ENCODE peak calls at places on chromosome 9, in seven cellular contexts. One of them, this sample, is unnamed.
A peak's percentile ranks its signal among the peaks of the same experiment; 100 is the strongest.

GRCh38 chr9:25415723-25416122 is 262.5 kb downstream of the TUSC1 start:
- DNase-seq in H9: no peak
- DNase-seq in IMR-90: no peak
- DNase-seq in mesendoderm: no peak
- DNase-seq in neuronal stem cell: no peak
- DNase-seq in H1: no peak
- DNase-seq in mesenchymal stem cell: no peak
- DNase-seq in this sample: no peak

GRCh38 chr9:16809912-16810610 is 60.4 kb downstream of the BNC2 start:
- DNase-seq in H9: peak; percentile 99
- DNase-seq in IMR-90: no peak
- DNase-seq in mesendoderm: peak; percentile 98
- DNase-seq in neuronal stem cell: no peak
- DNase-seq in H1: peak; percentile 96
- DNase-seq in mesenchymal stem cell: no peak
- DNase-seq in this sample: peak; percentile 76

GRCh38 chr9:111832428-111832827 is 37.7 kb upstream of the SHOC1 start:
- DNase-seq in H9: no peak
- DNase-seq in IMR-90: no peak
- DNase-seq in mesendoderm: no peak
- DNase-seq in neuronal stem cell: no peak
- DNase-seq in H1: no peak
- DNase-seq in mesenchymal stem cell: no peak
- DNase-seq in this sample: no peak

GRCh38 chr9:88006511-88007290 is 32.4 kb upstream of the CDK20 start:
- DNase-seq in H9: peak; percentile 56
- DNase-seq in IMR-90: no peak
- DNase-seq in mesendoderm: no peak
- DNase-seq in neuronal stem cell: no peak
- DNase-seq in H1: no peak
- DNase-seq in mesenchymal stem cell: no peak
- DNase-seq in this sample: peak; percentile 49

GRCh38 chr9:35962126-35962906 is 4.4 kb upstream of the OR2S2 start:
- DNase-seq in H9: peak; percentile 90
- DNase-seq in IMR-90: peak; percentile 85
- DNase-seq in mesendoderm: no peak
- DNase-seq in neuronal stem cell: no peak
- DNase-seq in H1: no peak
- DNase-seq in mesenchymal stem cell: peak; percentile 36
- DNase-seq in this sample: peak; percentile 77

GRCh38 chr9:70564464-70565190 is 150.2 kb upstream of the KLF9 start:
- DNase-seq in H9: no peak
- DNase-seq in IMR-90: no peak
- DNase-seq in mesendoderm: no peak
- DNase-seq in neuronal stem cell: no peak
- DNase-seq in H1: no peak
- DNase-seq in mesenchymal stem cell: no peak
- DNase-seq in this sample: no peak

GRCh38 chr9:120900821-120901220 is 23.8 kb upstream of the PHF19 start:
- DNase-seq in H9: no peak
- DNase-seq in IMR-90: no peak
- DNase-seq in mesendoderm: no peak
- DNase-seq in neuronal stem cell: no peak
- DNase-seq in H1: no peak
- DNase-seq in mesenchymal stem cell: no peak
- DNase-seq in this sample: no peak

GRCh38 chr9:110452227-110452801 is 114.7 kb upstream of the TXNDC8 start:
- DNase-seq in H9: no peak
- DNase-seq in IMR-90: peak; percentile 15
- DNase-seq in mesendoderm: no peak
- DNase-seq in neuronal stem cell: no peak
- DNase-seq in H1: no peak
- DNase-seq in mesenchymal stem cell: peak; percentile 19
- DNase-seq in this sample: peak; percentile 55

GRCh38 chr9:68975644-68976043 is 38.3 kb downstream of the PRKACG start:
- DNase-seq in H9: no peak
- DNase-seq in IMR-90: no peak
- DNase-seq in mesendoderm: no peak
- DNase-seq in neuronal stem cell: no peak
- DNase-seq in H1: no peak
- DNase-seq in mesenchymal stem cell: no peak
- DNase-seq in this sample: no peak

GRCh38 chr9:35859310-35859994 is 10.7 kb downstream of the OR13J1 start:
- DNase-seq in H9: no peak
- DNase-seq in IMR-90: peak; percentile 35
- DNase-seq in mesendoderm: no peak
- DNase-seq in neuronal stem cell: no peak
- DNase-seq in H1: no peak
- DNase-seq in mesenchymal stem cell: no peak
- DNase-seq in this sample: no peak

GRCh38 chr9:83981126-83981871 is 694 bp downstream of the RMI1 start:
- DNase-seq in H9: no peak
- DNase-seq in IMR-90: peak; percentile 35
- DNase-seq in mesendoderm: peak; percentile 57
- DNase-seq in neuronal stem cell: no peak
- DNase-seq in H1: no peak
- DNase-seq in mesenchymal stem cell: peak; percentile 63
- DNase-seq in this sample: peak; percentile 86

GRCh38 chr9:137317979-137318511 is 16.0 kb upstream of the NRARP start:
- DNase-seq in H9: no peak
- DNase-seq in IMR-90: no peak
- DNase-seq in mesendoderm: no peak
- DNase-seq in neuronal stem cell: no peak
- DNase-seq in H1: no peak
- DNase-seq in mesenchymal stem cell: no peak
- DNase-seq in this sample: no peak

GRCh38 chr9:130368631-130369103 is 76.1 kb upstream of the ASS1 start:
- DNase-seq in H9: no peak
- DNase-seq in IMR-90: no peak
- DNase-seq in mesendoderm: peak; percentile 83
- DNase-seq in neuronal stem cell: no peak
- DNase-seq in H1: no peak
- DNase-seq in mesenchymal stem cell: peak; percentile 18
- DNase-seq in this sample: peak; percentile 67

GRCh38 chr9:70868661-70869652 is 252.5 kb downstream of the TRPM3 start:
- DNase-seq in H9: no peak
- DNase-seq in IMR-90: no peak
- DNase-seq in mesendoderm: no peak
- DNase-seq in neuronal stem cell: no peak
- DNase-seq in H1: no peak
- DNase-seq in mesenchymal stem cell: no peak
- DNase-seq in this sample: no peak

DNA sequence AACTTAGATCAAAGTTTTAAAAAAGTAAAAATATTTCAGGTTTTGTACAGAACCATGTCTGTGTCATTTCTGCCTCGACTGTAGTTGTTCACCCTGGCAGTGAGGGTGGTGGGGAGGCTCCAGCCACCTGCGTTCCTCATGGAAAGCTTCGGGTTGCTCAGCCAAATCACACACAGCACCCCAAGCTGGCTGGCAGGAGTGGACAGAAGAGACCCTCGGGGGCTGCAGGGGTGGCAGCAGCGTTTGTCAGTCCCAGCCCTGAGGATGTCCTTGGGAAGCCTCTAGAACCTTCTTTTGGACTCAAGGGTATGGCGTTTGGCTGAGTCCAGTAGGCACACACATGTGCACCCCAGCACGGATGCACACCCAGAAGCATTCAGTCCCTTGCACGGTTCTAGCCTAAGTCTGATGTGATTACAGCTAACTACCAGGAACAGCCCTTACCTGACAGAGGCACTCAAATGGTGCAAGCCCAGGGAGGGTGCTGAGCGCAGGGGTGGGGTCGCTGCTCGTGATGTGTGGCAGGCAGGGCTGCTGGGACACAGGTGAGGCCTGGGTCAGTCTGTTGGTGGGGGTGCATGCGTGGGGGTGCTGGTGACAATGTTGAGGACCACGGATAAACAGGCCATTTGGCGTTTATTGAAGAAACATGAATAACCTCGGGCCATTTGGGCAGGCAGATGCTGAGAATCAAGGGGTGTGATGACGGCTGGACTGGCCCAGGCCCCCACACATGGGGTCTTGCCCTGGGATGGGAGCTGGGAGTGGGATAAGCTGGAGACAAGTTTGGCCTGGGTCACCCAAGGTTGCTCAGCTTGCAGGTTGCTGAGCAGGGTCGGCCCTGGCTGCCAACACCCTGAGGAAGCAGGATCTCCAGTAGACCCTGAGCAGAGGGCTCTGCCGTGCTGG is 103.4 kb downstream of the PHF2 start:
- DNase-seq in H9: peak; percentile 15
- DNase-seq in IMR-90: no peak
- DNase-seq in mesendoderm: no peak
- DNase-seq in neuronal stem cell: no peak
- DNase-seq in H1: no peak
- DNase-seq in mesenchymal stem cell: no peak
- DNase-seq in this sample: no peak
- H2BK120ac ChIP-seq in H9: no peak overlapping the region
- H2BK120ac ChIP-seq in IMR-90: no peak overlapping the region
- H2BK120ac ChIP-seq in mesendoderm: no peak overlapping the region
- H2BK120ac ChIP-seq in neuronal stem cell: no peak overlapping the region
- H2BK120ac ChIP-seq in H1: no peak overlapping the region
- H2BK120ac ChIP-seq in mesenchymal stem cell: no peak overlapping the region
- H2BK120ac ChIP-seq in this sample: no peak overlapping the region

GRCh38 chr9:122394265-122395242 is 23.7 kb downstream of the PTGS1 start:
- DNase-seq in H9: no peak
- DNase-seq in IMR-90: peak; percentile 95
- DNase-seq in mesendoderm: no peak
- DNase-seq in neuronal stem cell: no peak
- DNase-seq in H1: no peak
- DNase-seq in mesenchymal stem cell: peak; percentile 58
- DNase-seq in this sample: no peak

GRCh38 chr9:122393284-122393983 is 22.6 kb downstream of the PTGS1 start:
- DNase-seq in H9: no peak
- DNase-seq in IMR-90: no peak
- DNase-seq in mesendoderm: no peak
- DNase-seq in neuronal stem cell: no peak
- DNase-seq in H1: no peak
- DNase-seq in mesenchymal stem cell: no peak
- DNase-seq in this sample: no peak

GRCh38 chr9:122396622-122397148 is 25.9 kb downstream of the PTGS1 start:
- DNase-seq in H9: no peak
- DNase-seq in IMR-90: peak; percentile 29
- DNase-seq in mesendoderm: no peak
- DNase-seq in neuronal stem cell: no peak
- DNase-seq in H1: no peak
- DNase-seq in mesenchymal stem cell: no peak
- DNase-seq in this sample: no peak

GRCh38 chr9:122398371-122398924 is 27.6 kb downstream of the PTGS1 start:
- DNase-seq in H9: no peak
- DNase-seq in IMR-90: no peak
- DNase-seq in mesendoderm: no peak
- DNase-seq in neuronal stem cell: no peak
- DNase-seq in H1: no peak
- DNase-seq in mesenchymal stem cell: no peak
- DNase-seq in this sample: no peak

DNA sequence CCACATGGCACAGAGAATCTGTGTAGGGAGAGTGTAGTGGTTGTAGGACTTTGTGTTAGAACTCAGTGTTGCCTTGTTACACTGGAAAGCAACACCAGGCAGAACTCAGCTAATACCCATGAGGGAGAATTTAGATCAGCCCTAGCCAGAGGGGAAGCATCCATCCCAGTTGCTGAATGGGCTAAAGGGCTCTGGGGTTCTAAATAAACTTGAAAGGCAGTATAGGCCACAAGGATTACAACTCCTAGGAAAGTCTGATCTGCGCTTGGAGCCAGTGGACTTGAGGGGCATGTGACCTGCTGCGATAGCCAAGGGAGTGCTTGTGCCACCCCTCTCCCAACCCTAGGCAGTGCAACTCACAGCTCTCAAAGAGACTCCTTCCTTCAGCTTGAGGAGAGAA is 26.9 kb downstream of the PTGS1 start:
- DNase-seq in H9: no peak
- DNase-seq in IMR-90: no peak
- DNase-seq in mesendoderm: no peak
- DNase-seq in neuronal stem cell: no peak
- DNase-seq in H1: no peak
- DNase-seq in mesenchymal stem cell: no peak
- DNase-seq in this sample: no peak
- H2AK5ac ChIP-seq in H9: no peak overlapping the region
- H2AK5ac ChIP-seq in IMR-90: peak overlapping the region; percentile 36
- H2AK5ac ChIP-seq in mesendoderm: no peak overlapping the region
- H2AK5ac ChIP-seq in neuronal stem cell: no peak overlapping the region
- H2AK5ac ChIP-seq in H1: no peak overlapping the region
- H2AK5ac ChIP-seq in mesenchymal stem cell: no peak overlapping the region
- H2AK5ac ChIP-seq in this sample: no peak overlapping the region

GRCh38 chr9:123620258-123620657 is 264.3 kb downstream of the CRB2 start:
- DNase-seq in H9: no peak
- DNase-seq in IMR-90: peak; percentile 8
- DNase-seq in mesendoderm: no peak
- DNase-seq in neuronal stem cell: no peak
- DNase-seq in H1: no peak
- DNase-seq in mesenchymal stem cell: no peak
- DNase-seq in this sample: no peak
- H2BK120ac ChIP-seq in H9: no peak overlapping the region
- H2BK120ac ChIP-seq in IMR-90: no peak overlapping the region
- H2BK120ac ChIP-seq in mesendoderm: no peak overlapping the region
- H2BK120ac ChIP-seq in neuronal stem cell: no peak overlapping the region
- H2BK120ac ChIP-seq in H1: no peak overlapping the region
- H2BK120ac ChIP-seq in mesenchymal stem cell: no peak overlapping the region
- H2BK120ac ChIP-seq in this sample: no peak overlapping the region

GRCh38 chr9:134961331-134962064 is 43.8 kb upstream of the FCN1 start:
- DNase-seq in H9: no peak
- DNase-seq in IMR-90: no peak
- DNase-seq in mesendoderm: no peak
- DNase-seq in neuronal stem cell: no peak
- DNase-seq in H1: no peak
- DNase-seq in mesenchymal stem cell: no peak
- DNase-seq in this sample: no peak

GRCh38 chr9:134962065-134962997 is 44.6 kb upstream of the FCN1 start:
- DNase-seq in H9: no peak
- DNase-seq in IMR-90: no peak
- DNase-seq in mesendoderm: no peak
- DNase-seq in neuronal stem cell: no peak
- DNase-seq in H1: no peak
- DNase-seq in mesenchymal stem cell: no peak
- DNase-seq in this sample: no peak

GRCh38 chr9:134963546-134963945 is 45.8 kb upstream of the FCN1 start:
- DNase-seq in H9: no peak
- DNase-seq in IMR-90: no peak
- DNase-seq in mesendoderm: no peak
- DNase-seq in neuronal stem cell: no peak
- DNase-seq in H1: no peak
- DNase-seq in mesenchymal stem cell: no peak
- DNase-seq in this sample: no peak

GRCh38 chr9:134964271-134964670 is 46.6 kb upstream of the FCN1 start:
- DNase-seq in H9: no peak
- DNase-seq in IMR-90: no peak
- DNase-seq in mesendoderm: no peak
- DNase-seq in neuronal stem cell: no peak
- DNase-seq in H1: no peak
- DNase-seq in mesenchymal stem cell: no peak
- DNase-seq in this sample: no peak

GRCh38 chr9:134962998-134963364 is 45.3 kb upstream of the FCN1 start:
- DNase-seq in H9: no peak
- DNase-seq in IMR-90: no peak
- DNase-seq in mesendoderm: no peak
- DNase-seq in neuronal stem cell: no peak
- DNase-seq in H1: no peak
- DNase-seq in mesenchymal stem cell: no peak
- DNase-seq in this sample: no peak
- H2AK5ac ChIP-seq in H9: no peak overlapping the region
- H2AK5ac ChIP-seq in IMR-90: no peak overlapping the region
- H2AK5ac ChIP-seq in mesendoderm: no peak overlapping the region
- H2AK5ac ChIP-seq in neuronal stem cell: peak overlapping the region; percentile 78
- H2AK5ac ChIP-seq in H1: no peak overlapping the region
- H2AK5ac ChIP-seq in mesenchymal stem cell: no peak overlapping the region
- H2AK5ac ChIP-seq in this sample: no peak overlapping the region

This sample was measured in trophoblast cell.